ENCODE peak calls at places on chromosomes 13 and 19, in six cellular contexts. K is HFF-Myc; L is CD4-positive, alpha-beta T cell; U is mammary epithelial cell; A is cardiac muscle cell; I is neural crest cell. M is an unnamed sample.

GRCh38 chr19:56764296-56764695 is 76.2 kb downstream of the PEG3 start:
- DNase-seq in K (no peak), L (no peak), U (no peak), A (no peak), I (no peak), M (no peak)

GRCh38 chr19:35509018-35509652 is 4.3 kb downstream of the DMKN start:
- DNase-seq in K (no peak), L (peak), U (peak), A (peak), I (no peak), M (peak)

GRCh38 chr13:91922969-91923592 is 524.7 kb downstream of the GPC5 start:
- DNase-seq in K (no peak), L (no peak), U (no peak), A (peak), I (no peak), M (no peak)

GRCh38 chr19:11737964-11738745 is 591 bp downstream of the ZNF823 start:
- DNase-seq in K (no peak), L (peak), U (peak), A (peak), I (no peak), M (peak)

GRCh38 chr13:54775501-54776191 is 1747.0 kb downstream of the OLFM4 start:
- DNase-seq in K (no peak), L (no peak), U (no peak), A (no peak), I (no peak), M (no peak)

GRCh38 chr19:13172335-13173128 is 22.3 kb downstream of the IER2 start:
- DNase-seq in K (no peak), L (peak), U (peak), A (peak), I (no peak), M (no peak)

GRCh38 chr19:55492362-55492944 is 4.2 kb downstream of the SSC5D start:
- DNase-seq in K (no peak), L (no peak), U (no peak), A (no peak), I (no peak), M (no peak)

GRCh38 chr19:35231956-35232746 is 3.6 kb upstream of the FAM187B start:
- DNase-seq in K (no peak), L (no peak), U (no peak), A (no peak), I (no peak), M (no peak)

GRCh38 chr13:110018009-110018408 is 231.6 kb upstream of the IRS2 start:
- DNase-seq in K (no peak), L (no peak), U (peak), A (no peak), I (no peak), M (no peak)

GRCh38 chr19:52959613-52960295 is 2.9 kb downstream of the ZNF816 start:
- DNase-seq in K (no peak), L (no peak), U (peak), A (no peak), I (no peak), M (no peak)

GRCh38 chr13:44918323-44919102 is 70.8 kb downstream of the NUFIP1 start:
- DNase-seq in K (peak), L (peak), U (no peak), A (peak), I (peak), M (peak)

GRCh38 chr13:44919103-44919804 is 70.0 kb downstream of the NUFIP1 start:
- DNase-seq in K (no peak), L (no peak), U (no peak), A (no peak), I (no peak), M (no peak)

GRCh38 chr13:44920013-44920412 is 69.3 kb downstream of the NUFIP1 start:
- DNase-seq in K (no peak), L (no peak), U (no peak), A (no peak), I (no peak), M (no peak)

GRCh38 chr13:44915962-44916361 is 73.3 kb downstream of the NUFIP1 start:
- DNase-seq in K (no peak), L (no peak), U (no peak), A (no peak), I (no peak), M (no peak)

DNA sequence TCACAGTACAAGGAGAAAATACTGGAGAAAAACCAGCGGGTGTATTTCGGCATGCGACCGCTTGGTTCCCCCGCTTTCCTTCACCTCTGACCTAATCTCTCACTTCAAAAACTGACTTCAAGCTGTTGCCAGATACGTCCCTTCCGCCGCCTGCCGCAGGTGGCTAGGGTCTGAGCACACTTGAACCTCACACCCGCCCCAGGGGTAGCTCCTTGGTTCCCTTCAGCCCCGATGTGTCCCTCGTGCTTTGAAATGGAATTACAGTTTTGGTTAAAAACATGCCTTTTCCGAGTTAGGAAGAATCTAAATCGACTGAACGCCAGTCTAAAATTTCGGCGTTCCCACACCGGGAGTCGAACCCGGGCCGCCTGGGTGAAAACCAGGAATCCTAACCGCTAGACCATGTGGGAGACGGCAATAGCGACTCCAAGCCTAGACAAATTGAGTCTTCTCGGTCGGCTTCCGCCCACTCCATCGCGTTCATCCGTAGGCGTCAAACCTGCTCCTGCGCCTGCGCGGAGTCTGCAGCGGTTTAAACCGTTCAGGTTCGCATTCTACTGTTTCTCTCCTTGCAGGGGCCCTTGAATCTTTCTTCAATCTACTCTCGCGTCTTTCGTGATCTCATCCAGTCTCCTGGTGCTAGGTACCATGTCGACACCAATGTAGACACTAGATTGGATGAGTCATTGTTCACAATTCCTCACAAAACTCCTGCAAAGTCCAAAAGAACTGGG is 71.5 kb downstream of the NUFIP1 start:
- DNase-seq in K (peak), L (peak), U (peak), A (peak), I (peak), M (peak)
- TF ChIP-seq CTCF in K (peak), L (no peak), U (peak), A (peak), I (peak), M (peak)

GRCh38 chr19:32945260-32945659 is 26.5 kb downstream of the CEP89 start:
- DNase-seq in K (no peak), L (no peak), U (no peak), A (no peak), I (no peak), M (no peak)
- TF ChIP-seq CTCF in K (no peak), L (no peak), U (no peak), A (no peak), I (no peak), M (no peak)

DNA sequence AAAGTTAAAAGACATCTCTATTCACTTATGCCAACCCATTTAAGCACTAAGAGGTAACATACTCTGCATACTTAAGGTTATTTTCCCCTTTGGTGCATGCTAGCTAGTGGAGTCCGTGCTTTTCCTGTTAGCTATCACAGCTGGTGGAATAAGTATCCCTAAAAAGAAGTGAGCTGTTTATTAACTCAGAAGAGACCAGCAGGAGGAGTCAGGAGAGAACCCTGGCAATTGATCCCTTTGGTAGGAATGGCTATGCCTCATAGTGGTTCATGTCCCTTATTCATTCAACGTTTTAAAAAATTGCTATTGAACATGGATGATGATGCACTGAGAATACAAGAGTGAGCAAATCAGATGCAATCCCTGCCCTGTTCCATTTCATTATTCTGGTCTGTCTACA is 12.4 kb upstream of the NEK5 start:
- DNase-seq in K (no peak), L (no peak), U (no peak), A (no peak), I (no peak), M (no peak)
- TF ChIP-seq CTCF in K (no peak), L (no peak), U (no peak), A (no peak), I (no peak), M (no peak)

DNA sequence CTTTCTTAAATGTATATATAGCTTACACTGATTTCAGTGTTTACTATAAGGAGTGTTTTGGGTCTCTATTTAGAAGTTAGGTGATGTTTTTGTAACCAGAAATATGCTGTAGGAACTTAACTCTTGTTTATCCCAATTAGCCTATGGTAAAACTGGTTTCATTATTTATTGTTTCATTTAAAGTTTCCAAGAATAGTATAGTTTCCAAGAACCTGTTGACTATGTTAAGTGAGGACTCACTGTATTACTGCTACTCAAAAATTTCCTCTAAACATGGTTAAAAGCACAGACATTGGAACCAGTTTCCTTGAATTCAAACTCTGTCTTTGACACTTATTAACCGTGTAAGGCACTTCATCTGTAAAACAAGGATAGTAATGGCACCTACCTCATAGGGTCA is 187.4 kb downstream of the RGCC start:
- DNase-seq in K (no peak), L (no peak), U (no peak), A (no peak), I (no peak), M (no peak)
- TF ChIP-seq CTCF in K (no peak), L (no peak), U (no peak), A (no peak), I (no peak), M (no peak)